ENCODE peak calls at places on chromosome 21, in five cellular contexts. One of them, this sample, is unnamed.

GRCh38 chr21:33825898-33826297 is 89.7 kb downstream of the ATP5PO start:
- DNase-seq in sigmoid colon: no peak
- DNase-seq in ovary: no peak
- DNase-seq in suprapubic skin: no peak
- DNase-seq in stomach: no peak
- DNase-seq in this sample: no peak

GRCh38 chr21:35351434-35351833 is 302.3 kb upstream of the RUNX1 start:
- DNase-seq in sigmoid colon: no peak
- DNase-seq in suprapubic skin: no peak
- DNase-seq in ovary: no peak
- DNase-seq in stomach: no peak
- DNase-seq in this sample: no peak

GRCh38 chr21:26883768-26884167 is 38.6 kb upstream of the ADAMTS1 start:
- DNase-seq in stomach: no peak
- DNase-seq in ovary: no peak
- DNase-seq in sigmoid colon: no peak
- DNase-seq in suprapubic skin: no peak
- DNase-seq in this sample: no peak

GRCh38 chr21:16473965-16474364 is 744.2 kb downstream of the USP25 start:
- DNase-seq in sigmoid colon: no peak
- DNase-seq in suprapubic skin: no peak
- DNase-seq in ovary: no peak
- DNase-seq in stomach: no peak
- DNase-seq in this sample: no peak

GRCh38 chr21:33111577-33111976 is 41.6 kb downstream of the OLIG1 start:
- DNase-seq in sigmoid colon: no peak
- DNase-seq in stomach: no peak
- DNase-seq in ovary: no peak
- DNase-seq in suprapubic skin: no peak
- DNase-seq in this sample: no peak

GRCh38 chr21:33945652-33946270 is 30.2 kb upstream of the ATP5PO start:
- DNase-seq in sigmoid colon: no peak
- DNase-seq in stomach: no peak
- DNase-seq in suprapubic skin: no peak
- DNase-seq in ovary: no peak
- DNase-seq in this sample: no peak

GRCh38 chr21:31900121-31900895 is 27.5 kb downstream of the HUNK start:
- DNase-seq in stomach: peak; percentile 61
- DNase-seq in ovary: no peak
- DNase-seq in suprapubic skin: peak; percentile 23
- DNase-seq in sigmoid colon: no peak
- DNase-seq in this sample: peak; percentile 75

GRCh38 chr21:37458669-37459276 is 92.2 kb downstream of the DYRK1A start:
- DNase-seq in stomach: no peak
- DNase-seq in ovary: no peak
- DNase-seq in sigmoid colon: no peak
- DNase-seq in suprapubic skin: no peak
- DNase-seq in this sample: no peak

GRCh38 chr21:16402752-16403151 is 673.0 kb downstream of the USP25 start:
- DNase-seq in suprapubic skin: no peak
- DNase-seq in ovary: no peak
- DNase-seq in stomach: no peak
- DNase-seq in sigmoid colon: no peak
- DNase-seq in this sample: no peak

GRCh38 chr21:8990326-8991087 is 1530.9 kb upstream of the TPTE start:
- DNase-seq in ovary: no peak
- DNase-seq in suprapubic skin: no peak
- DNase-seq in sigmoid colon: peak; percentile 54
- DNase-seq in stomach: no peak
- DNase-seq in this sample: no peak

GRCh38 chr21:34983680-34984086 is 65.4 kb downstream of the RUNX1 start:
- DNase-seq in sigmoid colon: no peak
- DNase-seq in suprapubic skin: no peak
- DNase-seq in ovary: no peak
- DNase-seq in stomach: no peak
- DNase-seq in this sample: no peak

GRCh38 chr21:14057313-14057712 is 153.4 kb downstream of the LIPI start:
- DNase-seq in ovary: no peak
- DNase-seq in stomach: no peak
- DNase-seq in sigmoid colon: no peak
- DNase-seq in suprapubic skin: no peak
- DNase-seq in this sample: no peak

GRCh38 chr21:31293986-31294385 is 50.1 kb downstream of the TIAM1 start:
- DNase-seq in sigmoid colon: no peak
- DNase-seq in suprapubic skin: no peak
- DNase-seq in ovary: no peak
- DNase-seq in stomach: no peak
- DNase-seq in this sample: no peak

GRCh38 chr21:14259669-14260458 is 43.9 kb downstream of the RBM11 start:
- DNase-seq in suprapubic skin: no peak
- DNase-seq in ovary: no peak
- DNase-seq in stomach: no peak
- DNase-seq in sigmoid colon: no peak
- DNase-seq in this sample: no peak

GRCh38 chr21:37551406-37552355 is 185.1 kb downstream of the DYRK1A start:
- DNase-seq in stomach: peak; percentile 28
- DNase-seq in suprapubic skin: no peak
- DNase-seq in ovary: peak; percentile 47
- DNase-seq in sigmoid colon: peak; percentile 76
- DNase-seq in this sample: no peak

GRCh38 chr21:45382698-45383000 is 22.3 kb upstream of the COL18A1 start:
- DNase-seq in suprapubic skin: no peak
- DNase-seq in sigmoid colon: no peak
- DNase-seq in stomach: no peak
- DNase-seq in ovary: peak; percentile 26
- DNase-seq in this sample: no peak

GRCh38 chr21:35136586-35137254 is 87.6 kb upstream of the RUNX1 start:
- DNase-seq in sigmoid colon: no peak
- DNase-seq in stomach: peak; percentile 31
- DNase-seq in suprapubic skin: no peak
- DNase-seq in ovary: no peak
- DNase-seq in this sample: peak; percentile 22

GRCh38 chr21:29887313-29888009 is 52.3 kb downstream of the GRIK1 start:
- DNase-seq in sigmoid colon: no peak
- DNase-seq in suprapubic skin: no peak
- DNase-seq in stomach: no peak
- DNase-seq in ovary: no peak
- DNase-seq in this sample: no peak

GRCh38 chr21:45365186-45365607 is 39.8 kb upstream of the COL18A1 start:
- DNase-seq in suprapubic skin: no peak
- DNase-seq in stomach: no peak
- DNase-seq in sigmoid colon: no peak
- DNase-seq in ovary: no peak
- DNase-seq in this sample: no peak

GRCh38 chr21:29342394-29342957 is 43.8 kb downstream of the BACH1 start:
- DNase-seq in ovary: no peak
- DNase-seq in suprapubic skin: no peak
- DNase-seq in sigmoid colon: peak; percentile 82
- DNase-seq in stomach: no peak
- DNase-seq in this sample: peak; percentile 24

GRCh38 chr21:33268736-33269441 is 2.7 kb downstream of the IL10RB start:
- DNase-seq in suprapubic skin: no peak
- DNase-seq in stomach: peak; percentile 99
- DNase-seq in sigmoid colon: no peak
- DNase-seq in ovary: no peak
- DNase-seq in this sample: peak; percentile 97

DNA sequence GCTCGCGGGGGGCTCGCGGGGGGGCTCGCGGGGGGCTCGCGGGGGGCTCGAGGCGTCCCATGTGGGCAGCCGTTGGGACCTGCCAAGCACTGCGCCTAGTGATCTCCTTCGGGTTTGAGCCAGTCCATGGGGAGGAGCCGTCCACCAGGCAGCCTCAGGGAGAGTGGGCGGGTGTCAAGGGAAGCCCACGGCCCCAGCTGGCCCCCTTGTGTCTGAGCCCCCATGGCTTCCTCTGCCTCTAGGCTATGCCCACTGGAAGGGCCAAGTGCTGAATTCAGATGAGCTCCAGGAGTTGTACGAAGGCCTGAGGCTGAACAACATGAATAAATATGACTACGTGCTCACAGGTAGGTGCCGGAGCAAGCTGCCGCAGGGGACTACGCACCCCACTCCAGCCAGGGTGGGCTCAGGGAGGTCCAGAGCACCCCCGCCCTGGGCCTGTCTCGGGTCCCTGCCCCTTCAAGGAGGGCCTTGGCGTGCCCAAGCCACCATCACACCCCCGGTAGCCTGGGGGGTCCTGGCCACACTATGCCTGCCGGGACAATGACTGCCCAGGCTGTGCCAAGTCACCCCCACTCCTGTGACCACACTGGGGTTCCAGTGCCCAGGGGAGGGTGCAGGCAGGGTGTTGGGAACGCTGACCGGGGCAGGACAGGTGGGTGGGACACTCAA is 22.6 kb downstream of the PDXK start:
- DNase-seq in stomach: no peak
- DNase-seq in ovary: peak; percentile 45
- DNase-seq in suprapubic skin: no peak
- DNase-seq in sigmoid colon: no peak
- DNase-seq in this sample: no peak
- H3K27ac ChIP-seq in stomach: peak overlapping the region; percentile 59
- H3K27ac ChIP-seq in ovary: no peak overlapping the region
- H3K27ac ChIP-seq in suprapubic skin: no peak overlapping the region
- H3K27ac ChIP-seq in sigmoid colon: no peak overlapping the region
- H3K27ac ChIP-seq in this sample: no peak overlapping the region

GRCh38 chr21:46567348-46567747 is 37.5 kb downstream of the S100B start:
- DNase-seq in stomach: no peak
- DNase-seq in sigmoid colon: no peak
- DNase-seq in ovary: no peak
- DNase-seq in suprapubic skin: peak; percentile 72
- DNase-seq in this sample: no peak
- TF ChIP-seq EP300 in stomach: no peak
- TF ChIP-seq EP300 in sigmoid colon: no peak
- TF ChIP-seq EP300 in ovary: no peak
- TF ChIP-seq EP300 in suprapubic skin: no peak
- TF ChIP-seq EP300 in this sample: no peak

GRCh38 chr21:43864313-43864805 is 664 bp upstream of the AGPAT3 start:
- DNase-seq in stomach: peak; percentile 79
- DNase-seq in sigmoid colon: peak; percentile 70
- DNase-seq in suprapubic skin: no peak
- DNase-seq in ovary: peak; percentile 59
- DNase-seq in this sample: peak; percentile 76
- TF ChIP-seq POLR2A in stomach: peak; percentile 8
- TF ChIP-seq POLR2A in sigmoid colon: no peak
- TF ChIP-seq POLR2A in suprapubic skin: no peak
- TF ChIP-seq POLR2A in ovary: no peak
- TF ChIP-seq POLR2A in this sample: peak; percentile 83

GRCh38 chr21:39182016-39182415 is 1.2 kb downstream of the PSMG1 start:
- DNase-seq in sigmoid colon: no peak
- DNase-seq in ovary: no peak
- DNase-seq in stomach: no peak
- DNase-seq in suprapubic skin: no peak
- DNase-seq in this sample: no peak
- H3K27ac ChIP-seq in sigmoid colon: no peak overlapping the region
- H3K27ac ChIP-seq in ovary: no peak overlapping the region
- H3K27ac ChIP-seq in stomach: peak overlapping the region; percentile 93
- H3K27ac ChIP-seq in suprapubic skin: no peak overlapping the region
- H3K27ac ChIP-seq in this sample: peak overlapping the region; percentile 95

DNA sequence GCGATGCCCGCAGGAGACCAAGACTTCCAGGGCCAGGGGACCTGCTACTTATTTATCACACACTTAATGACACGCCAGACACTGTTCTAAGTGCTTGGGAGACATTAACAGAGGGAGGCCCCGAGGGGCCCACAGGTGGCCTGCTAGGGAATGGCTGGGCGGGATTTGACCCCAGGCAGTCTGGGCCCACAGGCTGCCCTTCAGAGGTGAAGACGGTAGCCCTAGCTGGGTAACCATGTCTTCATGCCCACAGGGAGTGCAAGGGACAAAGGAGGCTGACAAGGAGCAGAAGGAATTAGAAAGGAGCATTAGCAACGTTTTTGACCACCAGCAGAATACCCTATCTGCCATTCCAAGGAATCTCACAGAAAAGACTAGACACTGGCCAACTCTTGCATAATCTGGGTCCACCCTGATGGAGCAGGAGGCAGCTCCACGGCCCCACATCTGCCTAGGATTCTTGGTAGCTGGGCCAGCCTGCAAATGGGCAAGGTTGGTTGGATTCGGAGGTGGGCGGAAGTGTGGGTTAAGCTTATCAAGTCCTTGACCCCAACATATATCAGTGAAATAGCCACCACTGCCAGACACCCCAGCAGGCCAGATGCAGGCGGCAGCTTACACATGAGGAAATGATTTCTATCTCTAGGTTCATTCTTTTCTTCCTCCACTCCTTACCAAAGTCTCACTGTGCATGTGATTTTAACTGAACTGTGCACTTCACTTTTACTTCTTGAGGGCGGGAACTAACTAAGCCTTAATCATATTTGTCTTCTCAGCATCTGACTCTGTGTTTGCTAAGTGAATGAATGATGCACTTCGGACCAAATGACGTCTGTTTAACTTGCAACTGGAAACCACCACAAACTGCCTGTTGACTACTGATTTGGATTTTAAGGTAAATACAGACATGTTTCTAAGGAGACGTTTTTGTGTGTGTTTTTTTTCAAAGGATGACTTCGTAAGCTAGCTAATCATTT is 3.4 kb upstream of the ETS2 start:
- DNase-seq in sigmoid colon: no peak
- DNase-seq in suprapubic skin: no peak
- DNase-seq in ovary: no peak
- DNase-seq in stomach: no peak
- DNase-seq in this sample: peak; percentile 38
- TF ChIP-seq EP300 in sigmoid colon: no peak
- TF ChIP-seq EP300 in suprapubic skin: no peak
- TF ChIP-seq EP300 in ovary: no peak
- TF ChIP-seq EP300 in stomach: no peak
- TF ChIP-seq EP300 in this sample: no peak

GRCh38 chr21:44300262-44300959 is 558 bp downstream of the PFKL start:
- DNase-seq in ovary: peak; percentile 77
- DNase-seq in stomach: peak; percentile 87
- DNase-seq in suprapubic skin: peak; percentile 89
- DNase-seq in sigmoid colon: peak; percentile 88
- DNase-seq in this sample: peak; percentile 87
- TF ChIP-seq POLR2A in ovary: no peak
- TF ChIP-seq POLR2A in stomach: no peak
- TF ChIP-seq POLR2A in suprapubic skin: no peak
- TF ChIP-seq POLR2A in sigmoid colon: no peak
- TF ChIP-seq POLR2A in this sample: peak; percentile 85

DNA sequence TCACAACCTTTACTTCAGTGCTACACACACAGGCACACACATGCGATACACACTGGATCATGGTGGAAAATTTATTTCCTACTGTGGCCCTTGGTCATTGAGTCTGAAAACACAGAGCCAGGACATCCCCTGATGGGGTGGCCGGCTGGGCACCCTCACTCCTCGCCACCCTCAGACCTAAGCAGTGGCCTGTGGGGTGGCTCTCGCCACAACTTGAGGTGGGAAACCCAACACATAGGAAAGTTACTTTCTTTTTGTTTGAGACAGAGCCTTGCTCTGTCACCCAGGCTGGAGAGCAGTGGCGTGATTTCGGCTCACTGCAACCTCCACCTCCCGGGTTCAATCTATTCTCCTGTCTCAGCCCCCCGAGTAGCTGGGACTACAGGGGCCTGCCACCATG is 19.4 kb downstream of the CRYAA start:
- DNase-seq in stomach: no peak
- DNase-seq in suprapubic skin: no peak
- DNase-seq in sigmoid colon: peak; percentile 27
- DNase-seq in ovary: peak; percentile 6
- DNase-seq in this sample: no peak
- H3K27ac ChIP-seq in stomach: no peak overlapping the region
- H3K27ac ChIP-seq in suprapubic skin: no peak overlapping the region
- H3K27ac ChIP-seq in sigmoid colon: no peak overlapping the region
- H3K27ac ChIP-seq in ovary: no peak overlapping the region
- H3K27ac ChIP-seq in this sample: no peak overlapping the region

This sample was measured in transverse colon.